ENCODE peak calls at places on chromosomes 3 and 15, in nine cellular contexts. W is uterus; A is neuronal stem cell; L is MM.1S; K is tibial artery; O is CD8-positive, alpha-beta memory T cell; E is GM23338; R is GM23248; J is lower leg skin. P is an unnamed sample.

GRCh38 chr3:172021165-172021564 is 18.2 kb upstream of the FNDC3B start:
- DNase-seq in W (no peak), A (no peak), L (no peak), K (no peak), O (no peak), E (no peak), R (no peak), J (no peak), P (no peak)

GRCh38 chr3:53804697-53805462 is 41.3 kb downstream of the CHDH start:
- DNase-seq in W (peak; percentile 35), A (no peak), L (no peak), K (peak; percentile 49), O (no peak), E (no peak), R (peak; percentile 96), J (no peak), P (no peak)

GRCh38 chr15:44028349-44028748 is 166.7 kb downstream of the FRMD5 start:
- DNase-seq in W (no peak), A (no peak), L (no peak), K (no peak), O (no peak), E (no peak), R (peak; percentile 36), J (no peak), P (no peak)

GRCh38 chr15:66078929-66079275 is 174.6 kb downstream of the MEGF11 start:
- DNase-seq in W (no peak), A (no peak), L (no peak), K (no peak), O (no peak), E (no peak), R (no peak), J (no peak), P (no peak)

GRCh38 chr15:40471778-40472130 is 970 bp downstream of the CHST14 start:
- DNase-seq in W (no peak), A (no peak), L (peak; percentile 19), K (no peak), O (no peak), E (peak; percentile 86), R (peak; percentile 43), J (no peak), P (no peak)

GRCh38 chr15:92881838-92882696 is 18.1 kb upstream of the CHD2 start:
- DNase-seq in W (peak; percentile 99), A (peak; percentile 100), L (peak; percentile 99), K (peak; percentile 100), O (peak; percentile 95), E (peak; percentile 100), R (peak; percentile 99), J (peak; percentile 100), P (peak; percentile 98)

GRCh38 chr3:192745150-192745549 is 17.8 kb upstream of the FGF12 start:
- DNase-seq in W (no peak), A (no peak), L (no peak), K (no peak), O (no peak), E (peak; percentile 36), R (no peak), J (no peak), P (no peak)

GRCh38 chr3:51947215-51947900 is 5.2 kb downstream of the PARP3 start:
- DNase-seq in W (peak; percentile 8), A (no peak), L (no peak), K (peak; percentile 55), O (no peak), E (no peak), R (no peak), J (no peak), P (no peak)

GRCh38 chr15:67917636-67918035 is 77.8 kb upstream of the RNU6-1 start:
- DNase-seq in W (no peak), A (no peak), L (no peak), K (no peak), O (no peak), E (no peak), R (no peak), J (no peak), P (no peak)

GRCh38 chr3:20375302-20375701 is 189.3 kb upstream of the SGO1 start:
- DNase-seq in W (no peak), A (no peak), L (no peak), K (no peak), O (no peak), E (no peak), R (no peak), J (no peak), P (no peak)

GRCh38 chr3:97882975-97883598 is 61.3 kb downstream of the CRYBG3 start:
- DNase-seq in W (no peak), A (no peak), L (no peak), K (no peak), O (no peak), E (no peak), R (peak; percentile 63), J (no peak), P (no peak)

GRCh38 chr3:101720851-101721649 is 3.4 kb upstream of the CEP97 start:
- DNase-seq in W (no peak), A (no peak), L (peak; percentile 25), K (no peak), O (no peak), E (no peak), R (peak; percentile 64), J (no peak), P (no peak)

GRCh38 chr3:146883292-146883691 is 278.1 kb upstream of the PLSCR5 start:
- DNase-seq in W (no peak), A (no peak), L (no peak), K (no peak), O (no peak), E (no peak), R (no peak), J (no peak), P (no peak)

GRCh38 chr3:37456791-37457190 is 282.4 kb upstream of the LRRFIP2 start:
- DNase-seq in W (no peak), A (no peak), L (no peak), K (no peak), O (no peak), E (no peak), R (no peak), J (no peak), P (no peak)

DNA sequence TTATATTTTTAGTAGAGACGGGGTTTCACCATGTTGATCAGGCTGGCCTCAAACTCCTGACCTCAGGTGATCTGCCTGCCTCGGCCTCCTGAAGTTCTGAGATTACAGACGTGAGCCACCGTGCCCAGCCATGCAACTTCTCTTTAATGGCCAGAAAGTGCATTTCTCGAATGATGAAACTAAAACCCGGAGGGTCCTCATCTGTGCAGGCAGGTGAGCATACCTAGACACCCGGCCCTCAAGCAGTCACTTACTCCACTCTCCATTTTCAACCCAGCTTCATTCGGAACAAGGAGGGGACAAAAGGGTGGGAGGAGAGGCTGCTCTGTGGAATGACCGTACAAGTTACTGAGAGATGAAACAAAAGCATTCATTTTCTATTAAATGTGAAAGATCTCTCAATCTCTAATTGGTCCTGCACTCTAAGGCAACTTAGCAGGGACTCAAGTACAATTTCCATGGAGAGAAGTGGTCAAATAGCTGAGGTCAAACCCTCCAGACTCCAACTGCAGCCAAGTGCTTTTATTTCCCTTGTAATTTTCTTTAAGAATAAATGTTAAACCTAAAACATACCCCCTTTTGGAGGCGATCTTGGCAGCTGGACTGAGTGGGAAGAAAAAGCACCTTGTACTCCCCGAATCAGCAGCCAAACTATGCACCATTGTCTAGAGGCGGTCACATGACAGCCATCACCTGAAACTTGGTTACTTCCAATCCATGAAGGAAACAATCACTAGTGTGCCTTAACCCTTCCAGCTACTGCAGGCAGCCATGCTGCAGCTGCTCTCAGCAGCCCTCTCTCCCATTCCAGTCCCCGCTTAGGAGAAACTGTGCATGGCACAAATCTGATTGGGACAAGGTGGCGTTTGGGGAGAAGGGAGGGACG is 62.2 kb downstream of the VGLL4 start:
- DNase-seq in W (peak; percentile 17), A (no peak), L (no peak), K (peak; percentile 59), O (no peak), E (no peak), R (peak; percentile 16), J (no peak), P (no peak)
- H3K4me3 ChIP-seq in W (peak overlapping the region; percentile 33), A (peak overlapping the region; percentile 70), L (no peak overlapping the region), K (peak overlapping the region; percentile 38), O (no peak overlapping the region), E (peak overlapping the region; percentile 42), R (peak overlapping the region; percentile 68), J (no peak overlapping the region), P (peak overlapping the region; percentile 27)

GRCh38 chr3:71345429-71346027 is 238.0 kb downstream of the FOXP1 start:
- DNase-seq in W (no peak), A (no peak), L (no peak), K (no peak), O (no peak), E (peak; percentile 20), R (peak; percentile 50), J (no peak), P (no peak)

GRCh38 chr3:71348831-71349230 is 234.7 kb downstream of the FOXP1 start:
- DNase-seq in W (no peak), A (no peak), L (no peak), K (no peak), O (no peak), E (no peak), R (no peak), J (no peak), P (no peak)

GRCh38 chr3:71350998-71351397 is 232.5 kb downstream of the FOXP1 start:
- DNase-seq in W (no peak), A (no peak), L (no peak), K (no peak), O (no peak), E (no peak), R (peak; percentile 17), J (no peak), P (no peak)

DNA sequence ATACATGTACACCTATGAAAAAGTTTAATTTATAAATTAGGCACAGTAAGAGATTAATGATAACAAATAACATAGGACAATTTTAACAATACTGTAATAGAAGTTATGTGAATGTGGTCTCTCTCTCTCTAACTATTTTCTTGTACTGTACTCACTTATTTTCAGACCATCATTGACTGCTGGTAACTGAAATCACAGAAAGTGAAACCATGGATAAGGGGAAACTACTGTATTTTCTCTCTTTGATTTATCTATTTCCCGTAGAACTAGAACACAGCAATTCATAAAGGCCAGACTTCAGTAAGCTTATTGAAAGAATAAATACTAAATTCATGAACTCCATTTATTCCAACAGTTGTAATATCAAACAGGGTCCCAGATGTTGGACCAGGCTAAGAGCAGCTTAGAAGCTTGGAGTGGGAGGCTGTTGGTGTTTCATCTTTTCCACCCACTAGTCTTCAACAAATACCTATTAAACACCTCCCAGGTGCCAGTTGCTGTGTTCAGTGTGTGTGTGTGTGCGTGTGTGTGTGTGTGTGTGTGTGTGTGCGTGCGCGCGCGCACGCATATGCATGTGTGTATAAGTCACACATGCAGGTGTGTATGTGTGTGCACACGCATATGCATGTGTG is 235.4 kb downstream of the FOXP1 start:
- DNase-seq in W (no peak), A (no peak), L (no peak), K (no peak), O (no peak), E (no peak), R (no peak), J (no peak), P (no peak)
- H3K4me3 ChIP-seq in W (no peak overlapping the region), A (no peak overlapping the region), L (no peak overlapping the region), K (no peak overlapping the region), O (no peak overlapping the region), E (no peak overlapping the region), R (no peak overlapping the region), J (no peak overlapping the region), P (no peak overlapping the region)

GRCh38 chr3:58666683-58667082 is at the start of gene FAM3D:
- DNase-seq in W (no peak), A (no peak), L (no peak), K (peak; percentile 62), O (no peak), E (no peak), R (no peak), J (no peak), P (no peak)
- H3K4me3 ChIP-seq in W (no peak within 1 kb of the TSS), A (no peak within 1 kb of the TSS), L (no peak within 1 kb of the TSS), K (no peak within 1 kb of the TSS), O (no peak within 1 kb of the TSS), E (no peak within 1 kb of the TSS), R (no peak within 1 kb of the TSS), J (no peak within 1 kb of the TSS), P (no peak within 1 kb of the TSS)

GRCh38 chr15:97728791-97729190 is 231.7 kb upstream of the ARRDC4 start:
- DNase-seq in W (no peak), A (peak; percentile 62), L (no peak), K (no peak), O (no peak), E (no peak), R (no peak), J (no peak), P (no peak)
- H3K4me3 ChIP-seq in W (no peak overlapping the region), A (no peak overlapping the region), L (no peak overlapping the region), K (no peak overlapping the region), O (no peak overlapping the region), E (no peak overlapping the region), R (no peak overlapping the region), J (no peak overlapping the region), P (peak overlapping the region; percentile 20)

P was measured in tibial nerve.